ENCODE peak calls at places on chromosome 7, in five cellular contexts. One of them, this sample, is unnamed.

GRCh38 chr7:36422072-36422471 is 32.4 kb downstream of the ANLN start:
- DNase-seq in H1: no peak
- DNase-seq in GM12891: no peak
- DNase-seq in K562: no peak
- DNase-seq in breast epithelium: no peak
- DNase-seq in this sample: no peak

GRCh38 chr7:106430535-106431455 is 146.0 kb upstream of the NAMPT start:
- DNase-seq in breast epithelium: no peak
- DNase-seq in GM12891: no peak
- DNase-seq in H1: no peak
- DNase-seq in K562: no peak
- DNase-seq in this sample: no peak

GRCh38 chr7:42700376-42701327 is 211.2 kb downstream of the C7orf25 start:
- DNase-seq in H1: no peak
- DNase-seq in breast epithelium: no peak
- DNase-seq in K562: no peak
- DNase-seq in GM12891: no peak
- DNase-seq in this sample: no peak

GRCh38 chr7:122886357-122887081 is at the start of gene CADPS2:
- DNase-seq in GM12891: peak
- DNase-seq in H1: peak
- DNase-seq in K562: peak
- DNase-seq in breast epithelium: peak
- DNase-seq in this sample: peak

GRCh38 chr7:157669768-157670345 is 333.1 kb downstream of the DNAJB6 start:
- DNase-seq in K562: no peak
- DNase-seq in H1: no peak
- DNase-seq in breast epithelium: no peak
- DNase-seq in GM12891: no peak
- DNase-seq in this sample: no peak

GRCh38 chr7:81810448-81811155 is 40.8 kb upstream of the HGF start:
- DNase-seq in GM12891: no peak
- DNase-seq in breast epithelium: no peak
- DNase-seq in H1: no peak
- DNase-seq in K562: no peak
- DNase-seq in this sample: no peak

GRCh38 chr7:73779517-73779916 is 9.4 kb upstream of the CLDN3 start:
- DNase-seq in breast epithelium: no peak
- DNase-seq in K562: peak
- DNase-seq in H1: no peak
- DNase-seq in GM12891: no peak
- DNase-seq in this sample: peak

GRCh38 chr7:46613116-46613515 is 692.0 kb upstream of the IGFBP3 start:
- DNase-seq in H1: no peak
- DNase-seq in GM12891: no peak
- DNase-seq in breast epithelium: no peak
- DNase-seq in K562: no peak
- DNase-seq in this sample: no peak

GRCh38 chr7:16967174-16967868 is 85.5 kb upstream of the AGR3 start:
- DNase-seq in K562: no peak
- DNase-seq in H1: no peak
- DNase-seq in breast epithelium: no peak
- DNase-seq in GM12891: no peak
- DNase-seq in this sample: no peak

GRCh38 chr7:47724335-47724982 is 142.5 kb upstream of the TNS3 start:
- DNase-seq in K562: no peak
- DNase-seq in H1: no peak
- DNase-seq in breast epithelium: no peak
- DNase-seq in GM12891: no peak
- DNase-seq in this sample: no peak

GRCh38 chr7:55592492-55592891 is 20.2 kb upstream of the VOPP1 start:
- DNase-seq in K562: no peak
- DNase-seq in breast epithelium: no peak
- DNase-seq in H1: no peak
- DNase-seq in GM12891: no peak
- DNase-seq in this sample: no peak

GRCh38 chr7:158035343-158035742 is 552.3 kb downstream of the PTPRN2 start:
- DNase-seq in H1: peak
- DNase-seq in breast epithelium: no peak
- DNase-seq in GM12891: no peak
- DNase-seq in K562: no peak
- DNase-seq in this sample: no peak

GRCh38 chr7:51455086-51455485 is 138.5 kb upstream of the COBL start:
- DNase-seq in breast epithelium: no peak
- DNase-seq in K562: no peak
- DNase-seq in GM12891: no peak
- DNase-seq in H1: no peak
- DNase-seq in this sample: no peak

GRCh38 chr7:85469446-85469970 is 282.7 kb upstream of the SEMA3D start:
- DNase-seq in H1: no peak
- DNase-seq in K562: no peak
- DNase-seq in breast epithelium: no peak
- DNase-seq in GM12891: no peak
- DNase-seq in this sample: no peak

GRCh38 chr7:142804715-142805114 is 33.9 kb downstream of the PRSS2 start:
- DNase-seq in GM12891: no peak
- DNase-seq in breast epithelium: no peak
- DNase-seq in H1: no peak
- DNase-seq in K562: peak
- DNase-seq in this sample: peak

GRCh38 chr7:73351447-73352167 is 23.6 kb downstream of the FKBP6 start:
- DNase-seq in breast epithelium: no peak
- DNase-seq in GM12891: no peak
- DNase-seq in K562: no peak
- DNase-seq in H1: no peak
- DNase-seq in this sample: no peak

GRCh38 chr7:111784971-111785575 is 222.8 kb upstream of the IMMP2L start:
- DNase-seq in GM12891: no peak
- DNase-seq in H1: no peak
- DNase-seq in K562: no peak
- DNase-seq in breast epithelium: no peak
- DNase-seq in this sample: no peak

GRCh38 chr7:113087278-113087998 is 811 bp upstream of the GPR85 start:
- DNase-seq in K562: peak
- DNase-seq in GM12891: no peak
- DNase-seq in breast epithelium: no peak
- DNase-seq in H1: no peak
- DNase-seq in this sample: no peak

GRCh38 chr7:94823952-94824351 is 83.4 kb upstream of the PPP1R9A start:
- DNase-seq in H1: no peak
- DNase-seq in K562: no peak
- DNase-seq in GM12891: no peak
- DNase-seq in breast epithelium: no peak
- DNase-seq in this sample: no peak

GRCh38 chr7:151238924-151239836 is 6.9 kb downstream of the CHPF2 start:
- DNase-seq in breast epithelium: no peak
- DNase-seq in GM12891: no peak
- DNase-seq in K562: no peak
- DNase-seq in H1: no peak
- DNase-seq in this sample: no peak

GRCh38 chr7:151235091-151235787 is 3.0 kb downstream of the CHPF2 start:
- DNase-seq in K562: no peak
- DNase-seq in H1: no peak
- DNase-seq in GM12891: no peak
- DNase-seq in breast epithelium: no peak
- DNase-seq in this sample: no peak

GRCh38 chr7:151238190-151238810 is 6.0 kb downstream of the CHPF2 start:
- DNase-seq in GM12891: no peak
- DNase-seq in K562: no peak
- DNase-seq in H1: no peak
- DNase-seq in breast epithelium: no peak
- DNase-seq in this sample: no peak

GRCh38 chr7:151236406-151236805 is 4.1 kb downstream of the CHPF2 start:
- DNase-seq in breast epithelium: no peak
- DNase-seq in H1: no peak
- DNase-seq in K562: no peak
- DNase-seq in GM12891: no peak
- DNase-seq in this sample: no peak

GRCh38 chr7:151237244-151238189 is 5.2 kb downstream of the CHPF2 start:
- DNase-seq in breast epithelium: no peak
- DNase-seq in H1: no peak
- DNase-seq in GM12891: no peak
- DNase-seq in K562: no peak
- DNase-seq in this sample: no peak
- TF ChIP-seq POLR2A in breast epithelium: no peak
- TF ChIP-seq POLR2A in H1: no peak
- TF ChIP-seq POLR2A in GM12891: no peak
- TF ChIP-seq POLR2A in K562: no peak
- TF ChIP-seq POLR2A in this sample: no peak

GRCh38 chr7:75888464-75889222 is 9.8 kb downstream of the RHBDD2 start:
- DNase-seq in K562: no peak
- DNase-seq in breast epithelium: no peak
- DNase-seq in GM12891: no peak
- DNase-seq in H1: no peak
- DNase-seq in this sample: no peak

GRCh38 chr7:75889223-75889825 is 10.5 kb downstream of the RHBDD2 start:
- DNase-seq in K562: no peak
- DNase-seq in H1: no peak
- DNase-seq in breast epithelium: no peak
- DNase-seq in GM12891: no peak
- DNase-seq in this sample: no peak

GRCh38 chr7:75889826-75890225 is 11.0 kb downstream of the RHBDD2 start:
- DNase-seq in K562: no peak
- DNase-seq in GM12891: no peak
- DNase-seq in breast epithelium: no peak
- DNase-seq in H1: no peak
- DNase-seq in this sample: no peak

GRCh38 chr7:75892634-75893272 is 13.9 kb downstream of the RHBDD2 start:
- DNase-seq in K562: peak
- DNase-seq in GM12891: no peak
- DNase-seq in H1: no peak
- DNase-seq in breast epithelium: peak
- DNase-seq in this sample: peak

GRCh38 chr7:75891815-75892411 is 13.1 kb downstream of the RHBDD2 start:
- DNase-seq in breast epithelium: no peak
- DNase-seq in H1: no peak
- DNase-seq in GM12891: no peak
- DNase-seq in K562: no peak
- DNase-seq in this sample: no peak
- TF ChIP-seq POLR2AphosphoS5 in breast epithelium: no peak
- TF ChIP-seq POLR2AphosphoS5 in H1: no peak
- TF ChIP-seq POLR2AphosphoS5 in GM12891: no peak
- TF ChIP-seq POLR2AphosphoS5 in K562: no peak
- TF ChIP-seq POLR2AphosphoS5 in this sample: no peak

GRCh38 chr7:45000096-45001032 is at the start of gene CCM2:
- DNase-seq in K562: no peak
- DNase-seq in breast epithelium: no peak
- DNase-seq in GM12891: no peak
- DNase-seq in H1: no peak
- DNase-seq in this sample: no peak
- TF ChIP-seq POLR2A in K562: no peak
- TF ChIP-seq POLR2A in breast epithelium: no peak
- TF ChIP-seq POLR2A in GM12891: no peak
- TF ChIP-seq POLR2A in H1: no peak
- TF ChIP-seq POLR2A in this sample: no peak

GRCh38 chr7:119436882-119437281 is 836.1 kb upstream of the KCND2 start:
- DNase-seq in breast epithelium: no peak
- DNase-seq in H1: no peak
- DNase-seq in GM12891: no peak
- DNase-seq in K562: no peak
- DNase-seq in this sample: no peak
- TF ChIP-seq POLR2AphosphoS5 in breast epithelium: no peak
- TF ChIP-seq POLR2AphosphoS5 in H1: no peak
- TF ChIP-seq POLR2AphosphoS5 in GM12891: no peak
- TF ChIP-seq POLR2AphosphoS5 in K562: no peak
- TF ChIP-seq POLR2AphosphoS5 in this sample: no peak

GRCh38 chr7:65006094-65006992 is at the start of gene ERV3-1:
- DNase-seq in K562: peak
- DNase-seq in H1: peak
- DNase-seq in breast epithelium: peak
- DNase-seq in GM12891: peak
- DNase-seq in this sample: peak
- TF ChIP-seq POLR2A in K562: peak
- TF ChIP-seq POLR2A in H1: peak
- TF ChIP-seq POLR2A in breast epithelium: peak
- TF ChIP-seq POLR2A in GM12891: peak
- TF ChIP-seq POLR2A in this sample: peak

DNA sequence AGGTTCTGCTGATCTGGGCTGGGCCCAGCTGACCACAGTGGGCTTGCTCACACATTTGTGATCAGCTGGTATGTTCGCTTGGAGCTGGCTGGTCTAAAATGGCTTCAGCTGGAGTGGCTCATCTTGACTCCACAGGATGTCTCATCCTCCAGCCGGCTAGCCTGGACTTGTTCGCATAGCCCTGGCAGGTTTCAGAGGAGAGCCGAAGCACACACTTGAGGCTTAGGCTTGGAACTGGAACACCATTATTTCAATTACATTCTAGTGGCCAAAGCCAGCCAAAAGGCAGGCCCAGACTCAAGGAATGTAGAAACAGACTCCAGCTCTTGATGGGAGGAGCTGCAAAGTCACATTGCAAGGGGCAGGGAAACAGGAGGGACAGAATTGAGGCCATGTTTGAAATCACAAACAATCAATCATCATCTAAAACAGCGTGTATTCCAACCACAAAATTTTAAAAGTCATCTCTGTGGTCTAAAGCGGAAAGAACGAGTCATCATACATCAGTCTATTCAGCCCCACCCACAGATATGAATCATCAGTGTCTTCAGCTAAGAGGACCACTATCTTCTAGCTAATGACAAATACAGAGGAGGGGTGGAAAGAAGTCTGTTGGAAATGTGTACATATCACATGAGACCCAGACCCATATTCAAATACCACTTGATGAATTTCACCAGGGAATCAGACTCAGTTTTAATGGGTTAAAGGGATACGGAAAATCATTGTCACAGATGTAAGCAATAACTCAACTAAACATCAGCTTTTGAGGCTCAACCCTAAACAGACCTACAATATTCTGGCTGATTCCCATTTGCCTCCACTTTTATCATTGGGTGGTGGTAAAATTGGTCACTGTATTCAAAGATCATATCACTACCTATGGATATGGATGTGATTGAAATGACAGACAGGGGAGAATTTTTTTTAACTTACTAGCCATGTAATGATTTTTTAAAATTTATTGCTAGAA is 139.0 kb upstream of the MKLN1 start:
- DNase-seq in K562: peak
- DNase-seq in H1: no peak
- DNase-seq in GM12891: peak
- DNase-seq in breast epithelium: no peak
- DNase-seq in this sample: peak
- TF ChIP-seq POLR2AphosphoS5 in K562: no peak
- TF ChIP-seq POLR2AphosphoS5 in H1: no peak
- TF ChIP-seq POLR2AphosphoS5 in GM12891: no peak
- TF ChIP-seq POLR2AphosphoS5 in breast epithelium: no peak
- TF ChIP-seq POLR2AphosphoS5 in this sample: peak

GRCh38 chr7:2404714-2405119 is 1.3 kb downstream of the CHST12 start:
- DNase-seq in K562: no peak
- DNase-seq in breast epithelium: no peak
- DNase-seq in H1: no peak
- DNase-seq in GM12891: no peak
- DNase-seq in this sample: no peak
- TF ChIP-seq POLR2A in K562: no peak
- TF ChIP-seq POLR2A in breast epithelium: no peak
- TF ChIP-seq POLR2A in H1: no peak
- TF ChIP-seq POLR2A in GM12891: no peak
- TF ChIP-seq POLR2A in this sample: no peak

This sample was measured in suprapubic skin.